ENCODE peak calls at places on chromosome 14, in five cellular contexts. A, M, L, X and O are unnamed samples.
A peak's percentile ranks its signal among the peaks of the same experiment; 100 is the strongest.

GRCh38 chr14:55381561-55381960 is 30.1 kb downstream of the ATG14 start:
- DNase-seq in A (no peak), M (no peak), L (no peak), X (no peak), O (no peak)

GRCh38 chr14:55129428-55130193 is 559 bp downstream of the LGALS3 start:
- DNase-seq in A (peak; percentile 74), M (peak; percentile 79), L (peak; percentile 46), X (peak; percentile 59), O (peak; percentile 57)

GRCh38 chr14:98889107-98889835 is 382.7 kb downstream of the BCL11B start:
- DNase-seq in A (no peak), M (no peak), L (no peak), X (no peak), O (no peak)

GRCh38 chr14:85867450-85867849 is 337.5 kb downstream of the FLRT2 start:
- DNase-seq in A (no peak), M (no peak), L (no peak), X (no peak), O (no peak)

GRCh38 chr14:21352587-21352986 is 31.2 kb downstream of the SUPT16H start:
- DNase-seq in A (no peak), M (no peak), L (no peak), X (no peak), O (no peak)

GRCh38 chr14:103846569-103847438 is 571 bp downstream of the PPP1R13B start:
- DNase-seq in A (no peak), M (no peak), L (no peak), X (no peak), O (peak; percentile 49)

GRCh38 chr14:101757064-101757838 is 4.3 kb upstream of the PPP2R5C start:
- DNase-seq in A (no peak), M (no peak), L (no peak), X (no peak), O (no peak)

GRCh38 chr14:89292579-89293348 is 124.3 kb downstream of the FOXN3 start:
- DNase-seq in A (no peak), M (no peak), L (no peak), X (no peak), O (no peak)

GRCh38 chr14:22549981-22550670 is 38.9 kb downstream of the DAD1 start:
- DNase-seq in A (peak; percentile 63), M (no peak), L (peak; percentile 77), X (no peak), O (no peak)

GRCh38 chr14:96501383-96501745 is 818 bp upstream of the PAPOLA start:
- DNase-seq in A (no peak), M (peak; percentile 4), L (peak; percentile 19), X (no peak), O (no peak)

GRCh38 chr14:101716956-101717662 is 44.4 kb upstream of the PPP2R5C start:
- DNase-seq in A (no peak), M (no peak), L (no peak), X (no peak), O (no peak)

GRCh38 chr14:88195676-88196075 is 127.4 kb downstream of the KCNK10 start:
- DNase-seq in A (no peak), M (no peak), L (no peak), X (no peak), O (no peak)

GRCh38 chr14:68157971-68158371 is 338.4 kb downstream of the RAD51B start:
- DNase-seq in A (peak; percentile 41), M (no peak), L (no peak), X (no peak), O (no peak)

GRCh38 chr14:53979141-53979673 is 22.6 kb upstream of the BMP4 start:
- DNase-seq in A (no peak), M (no peak), L (no peak), X (no peak), O (no peak)

GRCh38 chr14:80298491-80299017 is 87.2 kb upstream of the DIO2 start:
- DNase-seq in A (no peak), M (no peak), L (no peak), X (no peak), O (no peak)

GRCh38 chr14:61562321-61563161 is 132.8 kb upstream of the HIF1A start:
- DNase-seq in A (peak; percentile 100), M (peak; percentile 84), L (no peak), X (peak; percentile 76), O (peak; percentile 77)

GRCh38 chr14:70823281-70823680 is 14.0 kb upstream of the MAP3K9 start:
- DNase-seq in A (no peak), M (no peak), L (no peak), X (no peak), O (no peak)

GRCh38 chr14:106586098-106586704 is 1059.8 kb downstream of the TMEM121 start:
- DNase-seq in A (no peak), M (no peak), L (peak; percentile 68), X (no peak), O (peak; percentile 19)

GRCh38 chr14:35808076-35808657 is 928 bp downstream of the RALGAPA1 start:
- DNase-seq in A (no peak), M (peak; percentile 22), L (peak; percentile 23), X (no peak), O (no peak)

GRCh38 chr14:56243110-56243509 is 124.9 kb downstream of the PELI2 start:
- DNase-seq in A (no peak), M (no peak), L (no peak), X (no peak), O (no peak)

GRCh38 chr14:29821665-29822429 is 105.8 kb downstream of the PRKD1 start:
- DNase-seq in A (no peak), M (no peak), L (no peak), X (no peak), O (no peak)

GRCh38 chr14:100709252-100709955 is 17.3 kb upstream of the DLK1 start:
- DNase-seq in A (peak; percentile 10), M (peak; percentile 67), L (no peak), X (no peak), O (no peak)

GRCh38 chr14:101062611-101063010 is 159.1 kb upstream of the RTL1 start:
- DNase-seq in A (peak; percentile 66), M (no peak), L (no peak), X (no peak), O (no peak)

GRCh38 chr14:22561661-22562579 is 27.1 kb downstream of the DAD1 start:
- DNase-seq in A (no peak), M (no peak), L (peak; percentile 77), X (no peak), O (no peak)

GRCh38 chr14:50037837-50038236 is 78.5 kb downstream of the VCPKMT start:
- DNase-seq in A (no peak), M (no peak), L (no peak), X (no peak), O (no peak)

GRCh38 chr14:105419305-105420091 is at the start of gene MTA1:
- DNase-seq in A (peak; percentile 8), M (peak; percentile 84), L (peak; percentile 70), X (peak; percentile 8), O (peak; percentile 71)

GRCh38 chr14:20501346-20501745 is 4.0 kb upstream of the RNASE10 start:
- DNase-seq in A (peak; percentile 25), M (no peak), L (no peak), X (no peak), O (no peak)

GRCh38 chr14:59199205-59199604 is 10.7 kb downstream of the DAAM1 start:
- DNase-seq in A (no peak), M (no peak), L (no peak), X (no peak), O (no peak)

GRCh38 chr14:85241022-85241880 is 288.7 kb upstream of the FLRT2 start:
- DNase-seq in A (no peak), M (no peak), L (no peak), X (no peak), O (no peak)

GRCh38 chr14:54191846-54192245 is 205.0 kb upstream of the CDKN3 start:
- DNase-seq in A (no peak), M (no peak), L (no peak), X (no peak), O (no peak)

GRCh38 chr14:79332504-79333197 is 878.7 kb downstream of the DIO2 start:
- DNase-seq in A (peak; percentile 26), M (no peak), L (no peak), X (no peak), O (no peak)

GRCh38 chr14:35470775-35471174 is 63.2 kb upstream of the INSM2 start:
- DNase-seq in A (peak; percentile 31), M (peak; percentile 28), L (no peak), X (no peak), O (no peak)

GRCh38 chr14:76644875-76645518 is 116.3 kb upstream of the VASH1 start:
- DNase-seq in A (peak; percentile 12), M (peak; percentile 44), L (peak; percentile 11), X (no peak), O (peak; percentile 34)